ENCODE peak calls at places on chromosomes 3 and 15, in four cellular contexts. Q is HCT116, F is K562, H is endothelial cell of umbilical vein. E is an unnamed sample.

GRCh38 chr15:64460206-64460736 is at the start of gene ZNF609:
- DNase-seq in H (peak), Q (peak), F (peak), E (peak)

GRCh38 chr15:101480613-101481380 is 8.7 kb downstream of the PCSK6 start:
- DNase-seq in H (no peak), Q (no peak), F (no peak), E (no peak)

GRCh38 chr3:9600597-9600996 is 47.0 kb upstream of the LHFPL4 start:
- DNase-seq in H (no peak), Q (no peak), F (no peak), E (no peak)

GRCh38 chr3:48428863-48429415 is 947 bp downstream of the PLXNB1 start:
- DNase-seq in H (peak), F (no peak), Q (no peak), E (no peak)

GRCh38 chr15:29132786-29133185 is 136.8 kb downstream of the NSMCE3 start:
- DNase-seq in H (no peak), Q (no peak), F (no peak), E (no peak)

GRCh38 chr15:89707577-89707976 is 17.0 kb downstream of the WDR93 start:
- DNase-seq in F (no peak), Q (no peak), H (no peak), E (no peak)

GRCh38 chr15:74655424-74655823 is 39.8 kb downstream of the CLK3 start:
- DNase-seq in F (no peak), H (peak), Q (no peak), E (no peak)

GRCh38 chr15:40982855-40983254 is 29.6 kb downstream of the CHAC1 start:
- DNase-seq in H (peak), F (no peak), Q (no peak), E (no peak)

GRCh38 chr3:122497425-122497824 is 17.3 kb downstream of the KPNA1 start:
- DNase-seq in Q (peak), F (no peak), H (no peak), E (no peak)

GRCh38 chr15:22231603-22232002 is 151.3 kb downstream of the OR4M2 start:
- DNase-seq in F (no peak), H (no peak), Q (no peak), E (no peak)

GRCh38 chr15:89400121-89400996 is 65.7 kb upstream of the POLG start:
- DNase-seq in Q (no peak), H (no peak), F (no peak), E (no peak)

GRCh38 chr3:178618197-178618596 is 82.0 kb downstream of the KCNMB2 start:
- DNase-seq in Q (no peak), F (peak), H (no peak), E (no peak)

GRCh38 chr3:79018671-79019136 is 749.1 kb downstream of the ROBO1 start:
- DNase-seq in Q (no peak), H (peak), F (peak), E (no peak)

GRCh38 chr15:100186960-100187359 is 154.8 kb downstream of the ADAMTS17 start:
- DNase-seq in F (no peak), Q (no peak), H (no peak), E (no peak)

GRCh38 chr3:69490971-69491370 is 105.1 kb upstream of the FRMD4B start:
- DNase-seq in Q (no peak), F (no peak), H (no peak), E (no peak)

GRCh38 chr3:180804871-180805430 is 107.5 kb upstream of the FXR1 start:
- DNase-seq in H (peak), F (peak), Q (peak), E (no peak)

GRCh38 chr3:169678122-169678521 is 14.6 kb upstream of the MECOM start:
- DNase-seq in Q (no peak), F (no peak), H (no peak), E (no peak)

GRCh38 chr3:32959370-32959769 is 7.9 kb downstream of the CCR4 start:
- DNase-seq in Q (no peak), F (no peak), H (no peak), E (no peak)

GRCh38 chr15:84911879-84912660 is 27.6 kb downstream of the SLC28A1 start:
- DNase-seq in Q (peak), F (peak), H (peak), E (no peak)

GRCh38 chr3:149415484-149415883 is 38.0 kb upstream of the TM4SF1 start:
- DNase-seq in Q (no peak), F (no peak), H (peak), E (no peak)

GRCh38 chr3:148075829-148076716 is 621.6 kb upstream of the AGTR1 start:
- DNase-seq in H (peak), F (peak), Q (peak), E (peak)

GRCh38 chr3:46278816-46279672 is 36.8 kb downstream of the CCR3 start:
- DNase-seq in Q (no peak), H (no peak), F (no peak), E (no peak)

GRCh38 chr3:113148307-113148703 is 63.1 kb upstream of the BOC start:
- DNase-seq in Q (no peak), F (no peak), H (no peak), E (no peak)

GRCh38 chr3:147945968-147946519 is 536.9 kb downstream of the ZIC1 start:
- DNase-seq in H (peak), Q (peak), F (no peak), E (peak)

GRCh38 chr3:175266993-175267960 is 408.1 kb downstream of the NAALADL2 start:
- DNase-seq in F (no peak), H (no peak), Q (no peak), E (no peak)

GRCh38 chr3:42778644-42779043 is 5.6 kb upstream of the CCDC13 start:
- DNase-seq in Q (no peak), H (no peak), F (no peak), E (no peak)
- TF ChIP-seq POLR2AphosphoS5 in Q (no peak), H (no peak), F (no peak), E (no peak)

GRCh38 chr3:11078826-11079520 is 75.3 kb upstream of the HRH1 start:
- DNase-seq in Q (no peak), F (no peak), H (no peak), E (no peak)

GRCh38 chr3:11077466-11077865 is 76.8 kb upstream of the HRH1 start:
- DNase-seq in Q (no peak), F (no peak), H (no peak), E (no peak)

GRCh38 chr3:11085078-11085840 is 69.0 kb upstream of the HRH1 start:
- DNase-seq in Q (no peak), F (no peak), H (no peak), E (no peak)

GRCh38 chr3:11084098-11084497 is 70.2 kb upstream of the HRH1 start:
- DNase-seq in F (no peak), Q (no peak), H (no peak), E (no peak)

GRCh38 chr3:11080492-11080891 is 73.8 kb upstream of the HRH1 start:
- DNase-seq in H (no peak), Q (peak), F (no peak), E (no peak)
- H3K4me3 ChIP-seq in H (no peak), Q (no peak), F (no peak), E (no peak)

DNA sequence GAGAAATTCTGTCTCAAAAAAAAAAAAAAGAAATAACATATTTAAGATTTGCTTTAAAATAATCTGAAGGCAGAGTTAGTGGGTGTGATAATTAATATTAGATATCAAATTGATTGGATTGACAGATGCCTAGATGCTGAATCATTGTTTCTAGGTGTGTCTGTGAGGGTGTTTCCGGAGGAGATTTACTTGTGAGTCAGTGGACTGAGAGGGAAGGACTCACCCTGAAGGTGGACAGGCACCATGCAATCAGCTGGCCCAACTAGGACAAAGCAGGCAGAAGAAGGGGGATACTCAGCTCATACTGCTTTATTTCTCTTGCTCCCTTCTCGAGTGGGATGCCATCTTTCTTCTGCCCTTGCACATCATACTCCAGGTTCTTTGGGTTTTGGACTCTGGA is 16.7 kb upstream of the RPL24 start:
- DNase-seq in F (no peak), H (no peak), Q (peak), E (no peak)
- H3K9ac ChIP-seq in F (no peak), H (no peak), Q (no peak), E (no peak)

GRCh38 chr15:93854088-93854487 is 377.3 kb upstream of the MCTP2 start:
- DNase-seq in F (no peak), Q (no peak), H (no peak), E (no peak)
- TF ChIP-seq POLR2AphosphoS5 in F (no peak), Q (no peak), H (no peak), E (no peak)

GRCh38 chr15:81007428-81008064 is 6.8 kb downstream of the TLNRD1 start:
- DNase-seq in Q (no peak), F (no peak), H (no peak), E (no peak)
- H3K4me3 ChIP-seq in Q (no peak), F (no peak), H (no peak), E (no peak)

GRCh38 chr15:60568883-60569495 is 90.0 kb upstream of the ICE2 start:
- DNase-seq in F (no peak), Q (no peak), H (no peak), E (no peak)
- H3K9ac ChIP-seq in F (no peak), Q (no peak), H (no peak), E (no peak)

GRCh38 chr3:167780214-167780613 is 44.7 kb downstream of the SERPINI1 start:
- DNase-seq in Q (no peak), H (no peak), F (no peak), E (no peak)
- TF ChIP-seq POLR2AphosphoS5 in Q (no peak), H (no peak), F (no peak), E (no peak)